ENCODE peak calls at places on chromosomes 6 and 20, in seven cellular contexts. G is mucosa of descending colon, W is OCI-LY7, I is SJSA1, P is upper lobe of right lung, C is adipocyte, N is right lobe of liver. S is an unnamed sample.

GRCh38 chr6:65900928-65901327 is 193.9 kb upstream of the EYS start:
- DNase-seq in P (no peak), W (no peak), I (no peak), C (no peak), N (no peak), G (no peak), S (no peak)

GRCh38 chr6:12336121-12336971 is 46.2 kb downstream of the EDN1 start:
- DNase-seq in C (no peak), P (no peak), I (peak; percentile 91), W (no peak), G (no peak), N (no peak), S (no peak)

GRCh38 chr6:168971549-168971948 is 282.1 kb downstream of the THBS2 start:
- DNase-seq in P (no peak), G (no peak), N (no peak), C (no peak), W (no peak), I (no peak), S (no peak)

GRCh38 chr6:34474754-34475153 is 8.9 kb downstream of the PACSIN1 start:
- DNase-seq in G (no peak), N (no peak), W (no peak), P (no peak), C (no peak), I (no peak), S (no peak)

GRCh38 chr6:21281366-21281765 is 312.2 kb upstream of the SOX4 start:
- DNase-seq in G (no peak), N (no peak), W (no peak), C (no peak), P (no peak), I (no peak), S (peak; percentile 58)

GRCh38 chr20:3805594-3806264 is 9.6 kb downstream of the CDC25B start:
- DNase-seq in G (no peak), I (peak; percentile 64), N (no peak), W (no peak), C (peak; percentile 52), P (no peak), S (no peak)

GRCh38 chr6:30345852-30346251 is 896 bp downstream of the RPP21 start:
- DNase-seq in N (no peak), P (no peak), W (no peak), G (no peak), I (no peak), C (no peak), S (no peak)

GRCh38 chr6:105769987-105770386 is 316.1 kb upstream of the PRDM1 start:
- DNase-seq in P (no peak), C (no peak), W (no peak), G (no peak), N (no peak), I (no peak), S (no peak)

GRCh38 chr20:46959081-46959692 is 64.5 kb downstream of the EYA2 start:
- DNase-seq in P (no peak), N (no peak), C (peak; percentile 79), G (no peak), W (no peak), I (peak; percentile 83), S (no peak)

GRCh38 chr6:11656486-11656885 is 118.9 kb downstream of the TMEM170B start:
- DNase-seq in I (no peak), C (no peak), N (no peak), P (no peak), W (no peak), G (no peak), S (no peak)

GRCh38 chr6:144898052-144898689 is 613.0 kb downstream of the UTRN start:
- DNase-seq in G (no peak), C (peak; percentile 52), P (no peak), N (no peak), I (no peak), W (no peak), S (no peak)

GRCh38 chr6:45663181-45664180 is 285.7 kb upstream of the SUPT3H start:
- DNase-seq in N (no peak), G (peak; percentile 17), W (no peak), P (no peak), C (no peak), I (peak; percentile 35), S (no peak)

GRCh38 chr6:2999621-3000455 is at the start of gene NQO2:
- DNase-seq in P (peak; percentile 98), I (peak; percentile 94), N (peak; percentile 97), C (peak; percentile 95), W (peak; percentile 88), G (peak; percentile 97), S (peak; percentile 96)

GRCh38 chr20:15756001-15756400 is 817.2 kb downstream of the KIF16B start:
- DNase-seq in I (no peak), G (no peak), N (no peak), P (no peak), C (no peak), W (no peak), S (no peak)

GRCh38 chr6:2804516-2804915 is 37.1 kb downstream of the SERPINB1 start:
- DNase-seq in I (no peak), G (no peak), W (no peak), P (no peak), C (no peak), N (no peak), S (no peak)

GRCh38 chr6:89359561-89359960 is 7.0 kb upstream of the UBE2J1 start:
- DNase-seq in I (no peak), N (no peak), G (no peak), W (no peak), P (no peak), C (no peak), S (no peak)

GRCh38 chr6:30107756-30108155 is 5.1 kb downstream of the TRIM31 start:
- DNase-seq in N (no peak), P (no peak), C (no peak), W (no peak), G (no peak), I (no peak), S (no peak)

GRCh38 chr20:52003976-52004375 is 187.6 kb downstream of the ZFP64 start:
- DNase-seq in I (no peak), G (no peak), N (no peak), P (no peak), W (no peak), C (no peak), S (no peak)

GRCh38 chr6:37256692-37257319 is 766 bp upstream of the TBC1D22B start:
- DNase-seq in P (no peak), C (no peak), N (no peak), G (no peak), W (no peak), I (no peak), S (no peak)

GRCh38 chr6:73514746-73515110 is 6.1 kb downstream of the EEF1A1 start:
- DNase-seq in W (no peak), I (no peak), P (no peak), G (no peak), C (no peak), N (no peak), S (no peak)
- H3K4me1 ChIP-seq in W (peaks cover 35% of the 10 kb centered on the region), I (peaks cover 15% of the 10 kb centered on the region), P (peaks cover 36% of the 10 kb centered on the region), G (peaks cover 21% of the 10 kb centered on the region), C (peaks cover 17% of the 10 kb centered on the region), N (no peaks in the 10 kb centered on the region), S (no peaks in the 10 kb centered on the region)

DNA sequence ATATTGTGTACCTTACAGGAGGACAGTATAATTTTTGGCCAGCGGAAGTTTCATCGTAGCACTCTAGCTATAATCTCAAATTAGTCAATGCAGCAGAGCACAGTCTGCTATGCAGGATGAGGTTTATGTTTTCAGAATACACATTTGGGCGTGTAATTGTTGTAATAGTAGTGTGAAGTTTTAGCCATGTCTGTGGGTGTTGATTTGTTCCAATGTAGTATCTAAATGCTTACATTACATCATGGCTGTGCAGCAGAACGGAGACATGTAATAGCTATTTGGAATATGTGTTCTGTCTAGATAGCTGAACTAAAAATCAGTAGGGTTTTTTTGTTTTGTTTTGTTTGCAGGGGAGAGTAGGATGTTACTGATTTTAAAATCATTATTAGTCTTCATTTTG is 65.3 kb upstream of the CDH4 start:
- DNase-seq in C (peak; percentile 2), G (no peak), P (no peak), I (no peak), W (no peak), N (no peak), S (no peak)
- H3K4me3 ChIP-seq in C (peak overlapping the region; percentile 28), G (no peak overlapping the region), P (no peak overlapping the region), I (peak overlapping the region; percentile 2), W (no peak overlapping the region), N (no peak overlapping the region), S (no peak overlapping the region)

GRCh38 chr6:158037021-158037420 is 55.4 kb downstream of the SYNJ2 start:
- DNase-seq in C (no peak), G (no peak), P (peak; percentile 27), I (no peak), W (no peak), N (no peak), S (no peak)
- H3K4me1 ChIP-seq in C (peaks cover 40% of the 10 kb centered on the region), G (peaks cover 26% of the 10 kb centered on the region), P (peaks cover 28% of the 10 kb centered on the region), I (peaks cover 60% of the 10 kb centered on the region), W (no peaks in the 10 kb centered on the region), N (no peaks in the 10 kb centered on the region), S (peaks cover 34% of the 10 kb centered on the region)

DNA sequence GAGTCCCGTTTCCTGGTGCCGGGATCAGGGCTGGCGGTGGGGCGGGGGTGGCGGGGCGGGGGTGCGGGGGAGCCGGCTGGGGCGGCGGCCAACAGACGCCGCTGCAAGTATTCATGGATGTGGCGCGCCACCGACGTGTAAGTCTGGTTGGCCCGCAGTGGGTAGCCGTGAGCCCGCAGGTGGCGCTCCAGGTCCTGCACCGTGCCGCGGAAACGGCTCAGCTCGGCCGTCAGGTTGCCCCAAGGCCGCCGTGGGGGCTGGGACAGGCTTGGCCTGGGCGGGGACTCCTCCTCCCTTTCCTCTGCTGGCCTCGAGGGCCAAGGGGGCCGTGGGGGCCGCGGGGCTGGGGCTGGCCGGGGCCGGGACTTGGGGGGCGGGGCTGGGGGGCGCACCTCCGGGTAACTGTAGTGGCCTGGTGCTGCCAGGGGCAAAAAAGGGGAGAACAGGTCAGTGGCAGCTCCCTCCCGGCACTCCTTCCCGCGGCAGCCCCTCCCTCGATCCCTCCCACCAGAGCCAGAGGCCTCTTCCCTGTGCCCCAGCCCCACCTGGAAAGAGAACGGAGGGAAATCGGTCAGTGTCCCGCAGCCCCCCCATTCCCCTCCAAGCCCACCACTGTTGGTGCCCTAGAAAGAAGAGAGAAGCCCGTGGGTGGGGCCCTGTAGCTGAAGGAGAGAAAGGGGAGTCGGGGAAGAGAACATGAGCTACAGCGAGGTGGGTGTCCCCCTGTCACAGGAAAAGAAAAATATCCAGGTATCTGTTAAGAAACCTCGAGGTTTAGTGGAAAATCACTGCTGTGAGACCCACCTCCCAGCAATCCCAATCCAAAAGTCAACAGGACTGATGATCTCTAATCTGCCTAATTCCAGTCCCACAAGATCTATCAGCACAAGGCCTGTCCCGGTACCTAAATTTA is 21.3 kb downstream of the TNXB start:
- DNase-seq in P (peak; percentile 91), W (peak; percentile 82), I (no peak), N (peak; percentile 82), C (peak; percentile 75), G (peak; percentile 86), S (peak; percentile 79)
- H3K4me3 ChIP-seq in P (no peak overlapping the region), W (no peak overlapping the region), I (no peak overlapping the region), N (no peak overlapping the region), C (no peak overlapping the region), G (no peak overlapping the region), S (no peak overlapping the region)

DNA sequence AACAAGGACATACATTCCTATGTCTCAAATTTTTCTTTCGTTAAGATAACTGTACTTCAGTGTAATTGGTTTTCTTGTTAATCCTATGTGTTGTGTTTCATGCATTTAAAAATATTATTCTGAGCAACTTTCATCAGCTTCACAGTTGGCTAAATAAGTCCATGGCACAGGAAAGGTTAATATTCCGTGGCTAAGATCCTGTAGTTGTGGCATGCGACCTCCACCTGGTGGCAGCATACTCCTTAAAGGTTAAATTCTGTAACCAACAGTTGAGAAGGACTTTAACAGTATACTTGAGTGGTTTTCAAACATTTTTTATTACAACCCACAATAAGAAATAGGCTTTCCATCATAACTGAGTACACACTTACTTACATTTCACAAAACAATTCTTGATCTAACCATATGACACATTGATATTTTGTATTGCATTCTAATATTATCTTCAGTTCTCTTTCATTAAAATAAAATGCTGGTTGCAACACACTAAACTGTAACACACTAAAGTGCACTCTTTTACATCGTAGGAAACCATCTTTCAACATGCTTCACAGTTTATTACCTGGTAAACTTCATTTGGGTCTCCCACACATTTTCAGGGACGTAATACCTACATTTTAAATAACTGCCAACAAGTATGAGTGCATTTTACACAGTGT is 118.3 kb downstream of the SLX4IP start:
- DNase-seq in I (peak; percentile 74), W (peak; percentile 55), G (peak; percentile 86), C (peak; percentile 82), P (peak; percentile 72), N (no peak), S (peak; percentile 68)
- H3K4me1 ChIP-seq in I (peaks cover 40% of the 10 kb centered on the region), W (no peaks in the 10 kb centered on the region), G (peaks cover 5% of the 10 kb centered on the region), C (peaks cover 40% of the 10 kb centered on the region), P (peaks cover 5% of the 10 kb centered on the region), N (no peaks in the 10 kb centered on the region), S (no peaks in the 10 kb centered on the region)